ENCODE peak calls at places on chromosomes 13 and 19, in six cellular contexts. B, P, G, Z, O and U are unnamed samples.

GRCh38 chr13:22700488-22700887 is 480.3 kb upstream of the SGCG start:
- DNase-seq in O (no peak), B (no peak), G (no peak), Z (no peak), P (no peak), U (no peak)

GRCh38 chr19:18490719-18491118 is 31.2 kb downstream of the ELL start:
- DNase-seq in O (no peak), B (no peak), P (no peak), Z (no peak), G (no peak), U (no peak)

GRCh38 chr19:39335168-39335567 is 675 bp downstream of the GMFG start:
- DNase-seq in Z (no peak), B (no peak), G (no peak), P (no peak), O (no peak), U (no peak)

GRCh38 chr19:45809643-45810159 is 5.4 kb downstream of the RSPH6A start:
- DNase-seq in G (peak; percentile 83), P (peak; percentile 75), Z (no peak), B (no peak), O (no peak), U (peak; percentile 75)

GRCh38 chr13:66780814-66781213 is 449.3 kb downstream of the PCDH9 start:
- DNase-seq in B (no peak), G (peak; percentile 20), Z (no peak), O (no peak), P (no peak), U (peak; percentile 43)

GRCh38 chr19:19120308-19121156 is 17.7 kb downstream of the TMEM161A start:
- DNase-seq in P (peak; percentile 49), O (no peak), B (no peak), Z (no peak), G (peak; percentile 62), U (peak; percentile 82)

GRCh38 chr19:21092107-21092506 is 10.1 kb downstream of the ZNF714 start:
- DNase-seq in G (peak; percentile 14), P (peak; percentile 61), O (no peak), Z (no peak), B (no peak), U (peak; percentile 54)

GRCh38 chr19:39319892-39320168 is 833 bp downstream of the LRFN1 start:
- DNase-seq in O (no peak), B (no peak), Z (no peak), P (no peak), G (no peak), U (no peak)

GRCh38 chr19:19541572-19541971 is 3.5 kb downstream of the CILP2 start:
- DNase-seq in P (no peak), Z (no peak), G (no peak), B (no peak), O (no peak), U (no peak)

GRCh38 chr19:11535792-11536595 is 2.7 kb upstream of the CNN1 start:
- DNase-seq in P (peak; percentile 81), G (peak; percentile 88), B (peak; percentile 89), Z (peak; percentile 90), O (peak; percentile 94), U (peak; percentile 90)

GRCh38 chr13:87999141-87999765 is 328.1 kb downstream of the SLITRK5 start:
- DNase-seq in G (peak; percentile 30), Z (no peak), P (peak; percentile 88), B (no peak), O (no peak), U (peak; percentile 26)

GRCh38 chr19:4375164-4375619 is 25.2 kb downstream of the SH3GL1 start:
- DNase-seq in O (no peak), G (no peak), Z (no peak), B (peak; percentile 81), P (no peak), U (no peak)

GRCh38 chr13:89407357-89407756 is 1736.2 kb downstream of the SLITRK5 start:
- DNase-seq in Z (no peak), O (no peak), B (no peak), G (no peak), P (no peak), U (no peak)

GRCh38 chr19:5002143-5002542 is 33.2 kb downstream of the KDM4B start:
- DNase-seq in Z (no peak), B (no peak), O (no peak), P (peak; percentile 67), G (peak; percentile 73), U (peak; percentile 39)

GRCh38 chr19:44807162-44807561 is 1.7 kb upstream of the BCAM start:
- DNase-seq in P (no peak), Z (peak; percentile 73), B (no peak), G (no peak), O (no peak), U (no peak)

GRCh38 chr13:98141938-98142426 is 912 bp upstream of the FARP1 start:
- DNase-seq in B (no peak), O (peak; percentile 73), Z (no peak), P (peak; percentile 6), G (no peak), U (no peak)

GRCh38 chr13:111187879-111188643 is 73.0 kb downstream of the ARHGEF7 start:
- DNase-seq in B (no peak), O (no peak), P (no peak), G (peak; percentile 67), Z (no peak), U (no peak)

GRCh38 chr13:91704398-91704797 is 306.0 kb downstream of the GPC5 start:
- DNase-seq in O (no peak), P (no peak), G (no peak), B (no peak), Z (no peak), U (no peak)

GRCh38 chr13:95921485-95921884 is 131.7 kb downstream of the UGGT2 start:
- DNase-seq in B (no peak), P (peak; percentile 36), Z (no peak), G (peak; percentile 14), O (no peak), U (no peak)

GRCh38 chr19:926595-927043 is 784 bp downstream of the ARID3A start:
- DNase-seq in O (no peak), B (no peak), P (no peak), Z (no peak), G (no peak), U (peak; percentile 53)

GRCh38 chr13:26021956-26022355 is 29.9 kb downstream of the SHISA2 start:
- DNase-seq in Z (no peak), O (no peak), P (no peak), B (no peak), G (no peak), U (no peak)

GRCh38 chr13:100674363-100674847 is at the start of gene TMTC4:
- DNase-seq in G (no peak), O (no peak), P (no peak), B (no peak), Z (no peak), U (no peak)

GRCh38 chr19:610071-610800 is 20.6 kb downstream of the HCN2 start:
- DNase-seq in B (no peak), G (no peak), P (no peak), O (no peak), Z (no peak), U (no peak)

GRCh38 chr13:29428992-29429315 is 166.5 kb downstream of the SLC7A1 start:
- DNase-seq in O (no peak), Z (no peak), B (no peak), P (no peak), G (no peak), U (no peak)

GRCh38 chr13:29429496-29429895 is 166.0 kb downstream of the SLC7A1 start:
- DNase-seq in P (peak; percentile 80), Z (no peak), O (no peak), B (no peak), G (no peak), U (no peak)

GRCh38 chr13:29427937-29428309 is 167.6 kb downstream of the SLC7A1 start:
- DNase-seq in G (no peak), P (no peak), Z (no peak), B (no peak), O (no peak), U (no peak)

GRCh38 chr13:29423050-29423449 is 172.4 kb downstream of the SLC7A1 start:
- DNase-seq in O (no peak), G (no peak), P (no peak), Z (no peak), B (no peak), U (no peak)

GRCh38 chr13:29428310-29428991 is 167.0 kb downstream of the SLC7A1 start:
- DNase-seq in B (no peak), Z (no peak), P (no peak), O (no peak), G (no peak), U (no peak)
- H3K4me3 ChIP-seq in B (peak overlapping the region; percentile 37), Z (peak overlapping the region; percentile 51), P (peak overlapping the region; percentile 56), O (peak overlapping the region; percentile 67), G (peak overlapping the region; percentile 12), U (no peak overlapping the region)

GRCh38 chr13:34750078-34750703 is 191.9 kb upstream of the NBEA start:
- DNase-seq in G (no peak), B (no peak), O (no peak), Z (no peak), P (no peak), U (peak; percentile 55)
- H3K4me3 ChIP-seq in G (no peak overlapping the region), B (peak overlapping the region; percentile 38), O (peak overlapping the region; percentile 62), Z (peak overlapping the region; percentile 64), P (peak overlapping the region; percentile 51), U (peak overlapping the region; percentile 41)

GRCh38 chr13:77061362-77061761 is 34.4 kb upstream of the FBXL3 start:
- DNase-seq in B (no peak), G (no peak), P (no peak), Z (no peak), O (no peak), U (no peak)
- H3K4me3 ChIP-seq in B (no peak overlapping the region), G (no peak overlapping the region), P (no peak overlapping the region), Z (no peak overlapping the region), O (no peak overlapping the region), U (no peak overlapping the region)

GRCh38 chr13:36133950-36134349 is 2.8 kb upstream of the DCLK1 start:
- DNase-seq in O (no peak), P (no peak), B (no peak), G (no peak), Z (no peak), U (peak; percentile 40)

GRCh38 chr13:36131215-36131930 is at the start of gene DCLK1:
- DNase-seq in P (peak; percentile 6), O (no peak), Z (no peak), G (no peak), B (peak; percentile 78), U (peak; percentile 39)

GRCh38 chr13:36130542-36131214 is 504 bp downstream of the DCLK1 start:
- DNase-seq in O (no peak), Z (no peak), B (peak; percentile 74), P (no peak), G (no peak), U (no peak)

GRCh38 chr13:36130168-36130541 is 1.0 kb downstream of the DCLK1 start:
- DNase-seq in B (no peak), G (no peak), P (no peak), O (no peak), Z (no peak), U (no peak)

GRCh38 chr13:36131931-36132297 is 732 bp upstream of the DCLK1 start:
- DNase-seq in B (peak; percentile 78), O (peak; percentile 82), P (peak; percentile 2), Z (no peak), G (no peak), U (peak; percentile 66)
- H3K4me3 ChIP-seq in B (peak overlapping the region; percentile 58), O (peak overlapping the region; percentile 79), P (no peak overlapping the region), Z (peak overlapping the region; percentile 89), G (no peak overlapping the region), U (no peak overlapping the region)

DNA sequence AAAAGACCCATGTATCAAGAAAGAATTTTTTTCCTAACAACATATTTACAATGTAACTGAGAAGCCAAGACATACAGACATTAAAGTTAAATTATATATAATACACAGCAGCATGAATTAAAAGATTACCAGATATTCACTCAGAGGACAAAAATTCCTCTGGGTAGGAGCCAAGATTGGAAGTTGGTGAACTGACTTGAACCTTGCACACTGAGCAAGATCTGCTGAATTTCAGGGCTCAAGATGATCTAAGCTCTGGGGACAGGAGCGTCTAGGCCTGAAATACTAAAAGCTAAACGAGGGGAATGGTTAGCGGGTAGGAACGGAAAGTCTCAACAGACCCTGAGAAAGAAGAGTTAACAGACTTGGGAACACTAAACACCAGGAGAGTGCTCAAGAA is 8.5 kb downstream of the FOXO1 start:
- DNase-seq in G (no peak), B (no peak), P (no peak), Z (no peak), O (no peak), U (no peak)
- H3K4me3 ChIP-seq in G (no peak overlapping the region), B (no peak overlapping the region), P (no peak overlapping the region), Z (no peak overlapping the region), O (no peak overlapping the region), U (no peak overlapping the region)